ENCODE peak calls at places on chromosomes 12 and 14, in six cellular contexts. M is NCI-H69; A is GDM1; X is NCI-H1092; G is head of caudate nucleus; D is activated T-cell treated with anti-CD3 and anti-CD28 coated beads, Interleukin-2, amount 50 U/mL, for 48 hours. S is an unnamed sample.

GRCh38 chr12:93442411-93443340 is 929 bp upstream of the UBE2N start:
- DNase-seq in M (peak; percentile 42), A (no peak), X (no peak), G (no peak), D (no peak), S (no peak)

GRCh38 chr14:71212683-71213107 is 305.4 kb downstream of the PCNX1 start:
- DNase-seq in M (peak; percentile 72), A (no peak), X (no peak), G (peak; percentile 23), D (no peak), S (no peak)

GRCh38 chr14:106586098-106586704 is 1059.8 kb downstream of the TMEM121 start:
- DNase-seq in M (peak; percentile 40), A (peak; percentile 51), X (no peak), G (no peak), D (peak; percentile 82), S (peak; percentile 33)

GRCh38 chr12:45231515-45232145 is 15.7 kb downstream of the ANO6 start:
- DNase-seq in M (peak; percentile 63), A (no peak), X (peak; percentile 17), G (no peak), D (no peak), S (peak; percentile 24)

GRCh38 chr12:113747048-113747447 is 219.1 kb downstream of the RBM19 start:
- DNase-seq in M (peak; percentile 77), A (no peak), X (peak; percentile 11), G (no peak), D (no peak), S (no peak)

GRCh38 chr12:34350092-34351041 is 328.1 kb downstream of the ALG10 start:
- DNase-seq in M (no peak), A (no peak), X (no peak), G (no peak), D (no peak), S (peak; percentile 36)

GRCh38 chr12:77253321-77253720 is 188.0 kb upstream of the E2F7 start:
- DNase-seq in M (no peak), A (no peak), X (no peak), G (no peak), D (no peak), S (no peak)

GRCh38 chr12:105315130-105315529 is 15.4 kb upstream of the C12orf75 start:
- DNase-seq in M (no peak), A (no peak), X (no peak), G (no peak), D (no peak), S (no peak)

GRCh38 chr14:21671371-21671770 is 2.2 kb downstream of the OR4E1 start:
- DNase-seq in M (no peak), A (no peak), X (no peak), G (no peak), D (no peak), S (no peak)

GRCh38 chr14:102930138-102930752 is 7.8 kb downstream of the AMN start:
- DNase-seq in M (peak; percentile 72), A (no peak), X (no peak), G (no peak), D (no peak), S (no peak)

GRCh38 chr12:69679119-69679518 is 20.0 kb downstream of the BEST3 start:
- DNase-seq in M (no peak), A (no peak), X (no peak), G (no peak), D (no peak), S (no peak)

GRCh38 chr12:57543666-57544065 is 3.3 kb downstream of the DCTN2 start:
- DNase-seq in M (no peak), A (no peak), X (no peak), G (no peak), D (no peak), S (no peak)

GRCh38 chr12:30988887-30989286 is 62.3 kb downstream of the TSPAN11 start:
- DNase-seq in M (peak; percentile 98), A (no peak), X (peak; percentile 11), G (no peak), D (no peak), S (peak; percentile 87)

GRCh38 chr12:33322519-33322918 is 117.1 kb downstream of the SYT10 start:
- DNase-seq in M (no peak), A (no peak), X (no peak), G (no peak), D (no peak), S (no peak)

GRCh38 chr12:105294164-105294563 is 36.3 kb upstream of the C12orf75 start:
- DNase-seq in M (no peak), A (no peak), X (no peak), G (no peak), D (no peak), S (no peak)

GRCh38 chr12:121773011-121773777 is 20.3 kb downstream of the RHOF start:
- DNase-seq in M (peak; percentile 85), A (peak; percentile 12), X (peak; percentile 20), G (peak; percentile 50), D (peak; percentile 87), S (peak; percentile 64)

GRCh38 chr12:93015970-93016751 is 87.1 kb upstream of the EEA1 start:
- DNase-seq in M (peak; percentile 75), A (no peak), X (no peak), G (no peak), D (no peak), S (no peak)

GRCh38 chr12:89706551-89707348 is 1.9 kb downstream of the ATP2B1 start:
- DNase-seq in M (peak; percentile 81), A (no peak), X (no peak), G (peak; percentile 55), D (peak; percentile 22), S (peak; percentile 62)

GRCh38 chr12:3757261-3757660 is 4.4 kb upstream of the CRACR2A start:
- DNase-seq in M (peak; percentile 73), A (no peak), X (peak; percentile 32), G (no peak), D (no peak), S (no peak)

GRCh38 chr12:47739959-47740358 is 14.7 kb upstream of the ENDOU start:
- DNase-seq in M (peak; percentile 19), A (no peak), X (no peak), G (no peak), D (no peak), S (peak; percentile 35)

GRCh38 chr12:57111046-57111698 is at the start of gene STAT6:
- DNase-seq in M (peak; percentile 14), A (peak; percentile 77), X (no peak), G (peak; percentile 58), D (peak; percentile 83), S (no peak)

GRCh38 chr12:82527165-82527780 is 159.4 kb upstream of the TMTC2 start:
- DNase-seq in M (peak; percentile 83), A (no peak), X (peak; percentile 8), G (peak; percentile 59), D (no peak), S (peak; percentile 58)